ENCODE peak calls at places on chromosomes 11 and 22, in six cellular contexts. Y is neural crest cell; L is heart right ventricle; D is MM.1S; V is CD8-positive, alpha-beta T cell; E is GM10248. J is an unnamed sample.

GRCh38 chr11:94895971-94896370 is 77.4 kb downstream of the CWC15 start:
- DNase-seq in E (no peak), V (no peak), L (no peak), D (no peak), Y (no peak), J (no peak)

GRCh38 chr11:65274734-65275682 is 13.2 kb downstream of the POLA2 start:
- DNase-seq in V (no peak), L (peak; percentile 92), D (peak; percentile 33), E (peak; percentile 55), Y (peak; percentile 48), J (peak; percentile 38)

GRCh38 chr11:7204778-7205177 is 46.9 kb upstream of the SYT9 start:
- DNase-seq in D (no peak), L (no peak), V (no peak), E (no peak), Y (no peak), J (no peak)

GRCh38 chr11:28697920-28698827 is 590.0 kb downstream of the METTL15 start:
- DNase-seq in V (no peak), D (peak; percentile 34), E (peak; percentile 20), L (peak; percentile 49), Y (peak; percentile 70), J (no peak)

GRCh38 chr11:96741068-96741467 is 351.3 kb downstream of the JRKL start:
- DNase-seq in D (no peak), L (no peak), E (no peak), Y (no peak), V (no peak), J (no peak)

GRCh38 chr11:120906752-120907151 is 117.2 kb upstream of the TBCEL start:
- DNase-seq in E (no peak), L (no peak), Y (no peak), D (no peak), V (no peak), J (no peak)

GRCh38 chr11:61552108-61552635 is 28.7 kb downstream of the SYT7 start:
- DNase-seq in Y (no peak), D (no peak), E (no peak), L (peak; percentile 36), V (no peak), J (no peak)

GRCh38 chr11:121464352-121464946 is 11.7 kb upstream of the SORL1-AS1 start:
- DNase-seq in D (no peak), E (no peak), Y (no peak), L (peak; percentile 63), V (peak; percentile 85), J (peak; percentile 58)

GRCh38 chr11:6556139-6556949 is 47.1 kb downstream of the RRP8 start:
- DNase-seq in V (no peak), L (no peak), D (no peak), Y (no peak), E (no peak), J (no peak)

GRCh38 chr11:44877908-44878459 is 72.7 kb downstream of the TP53I11 start:
- DNase-seq in E (no peak), L (no peak), Y (no peak), V (no peak), D (no peak), J (no peak)

GRCh38 chr11:73838443-73839122 is 38.1 kb downstream of the COA4 start:
- DNase-seq in Y (no peak), D (no peak), E (no peak), V (no peak), L (no peak), J (no peak)

GRCh38 chr11:66022401-66023185 is 3.7 kb downstream of the CATSPER1 start:
- DNase-seq in V (peak; percentile 63), D (peak; percentile 68), Y (peak; percentile 96), E (peak; percentile 92), L (peak; percentile 65), J (peak; percentile 91)

GRCh38 chr11:118996926-118997626 is 862 bp upstream of the CENATAC start:
- DNase-seq in Y (no peak), D (peak; percentile 34), V (peak; percentile 45), E (peak; percentile 69), L (no peak), J (peak; percentile 78)

GRCh38 chr11:27571151-27571840 is 64.7 kb upstream of the LIN7C start:
- DNase-seq in L (no peak), V (no peak), Y (no peak), D (no peak), E (no peak), J (no peak)

GRCh38 chr22:44738347-44738715 is 14.0 kb upstream of the ARHGAP8 start:
- DNase-seq in L (no peak), V (no peak), Y (no peak), D (no peak), E (no peak), J (no peak)

GRCh38 chr11:2536440-2536989 is 91.7 kb downstream of the KCNQ1 start:
- DNase-seq in V (no peak), D (no peak), L (no peak), E (no peak), Y (no peak), J (no peak)

GRCh38 chr11:130234315-130234714 is 74.7 kb downstream of the ST14 start:
- DNase-seq in D (no peak), L (no peak), V (no peak), Y (no peak), E (no peak), J (no peak)

GRCh38 chr22:35379146-35379993 is 1.5 kb upstream of the HMOX1 start:
- DNase-seq in L (no peak), V (no peak), E (no peak), Y (no peak), D (no peak), J (no peak)

GRCh38 chr22:41096841-41097240 is 4.4 kb downstream of the EP300 start:
- DNase-seq in D (no peak), L (no peak), E (no peak), Y (no peak), V (no peak), J (no peak)

GRCh38 chr11:61742391-61742790 is 10.0 kb upstream of the MYRF start:
- DNase-seq in Y (no peak), D (no peak), E (no peak), V (no peak), L (no peak), J (no peak)

GRCh38 chr11:93225642-93226041 is 27.9 kb upstream of the SLC36A4 start:
- DNase-seq in L (no peak), E (peak; percentile 17), D (no peak), V (no peak), Y (no peak), J (peak; percentile 19)

GRCh38 chr11:17434108-17434507 is 42.5 kb downstream of the ABCC8 start:
- DNase-seq in L (no peak), Y (no peak), E (no peak), V (no peak), D (no peak), J (no peak)

GRCh38 chr22:22721681-22722309 is 77.4 kb downstream of the GGTLC2 start:
- DNase-seq in D (no peak), L (no peak), V (peak; percentile 64), Y (no peak), E (peak; percentile 38), J (no peak)

GRCh38 chr22:50015451-50016307 is 3.1 kb upstream of the IL17REL start:
- DNase-seq in E (no peak), D (no peak), L (no peak), V (no peak), Y (no peak), J (no peak)

GRCh38 chr22:50192825-50193204 is 7.1 kb downstream of the TRABD start:
- DNase-seq in Y (no peak), E (no peak), L (no peak), V (peak; percentile 81), D (no peak), J (no peak)

GRCh38 chr11:69670158-69670845 is 4.9 kb downstream of the LTO1 start:
- DNase-seq in L (peak; percentile 88), Y (peak; percentile 90), E (peak; percentile 86), D (peak; percentile 40), V (peak; percentile 54), J (peak; percentile 87)

GRCh38 chr11:103947566-103947919 is 88.9 kb upstream of the DDI1 start:
- DNase-seq in L (peak; percentile 6), E (no peak), D (no peak), Y (no peak), V (no peak), J (no peak)

DNA sequence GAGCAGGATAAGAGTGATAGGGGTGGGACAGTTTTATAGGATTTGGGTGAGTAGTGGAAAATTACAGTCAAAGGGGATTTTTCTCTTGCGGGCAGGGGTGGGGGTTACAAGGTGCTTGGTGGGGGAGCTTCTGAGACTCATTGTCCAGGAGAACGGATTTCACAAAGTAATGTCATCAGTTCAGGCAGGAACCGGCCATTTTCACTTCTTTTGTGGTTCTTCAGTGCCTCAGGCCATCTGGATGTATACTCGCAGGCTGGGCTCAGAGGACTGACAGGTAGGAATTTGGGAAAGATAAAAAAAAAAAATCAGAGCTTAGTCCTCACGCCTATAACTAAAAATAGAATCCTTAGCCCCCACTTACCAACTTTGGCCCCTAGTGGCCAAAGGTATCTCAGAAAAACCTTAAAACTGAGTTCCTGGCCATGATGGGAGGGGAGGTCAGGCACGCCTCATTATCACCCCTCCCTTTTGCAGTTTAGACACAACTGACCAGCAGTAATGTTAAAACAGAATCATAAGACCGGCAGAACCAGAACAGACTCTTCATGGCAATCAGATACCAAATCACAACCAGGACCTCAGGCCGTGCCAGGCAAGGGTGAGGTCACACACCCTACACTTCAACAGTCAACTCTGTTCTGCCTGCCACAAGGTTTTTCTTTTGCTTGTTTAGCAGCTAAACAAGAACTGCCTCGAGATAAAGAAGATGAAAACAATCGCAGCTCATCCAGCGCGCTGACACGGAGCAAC is 8.9 kb upstream of the APOBEC3G start:
- DNase-seq in V (no peak), D (peak; percentile 43), Y (no peak), E (no peak), L (no peak), J (no peak)
- TF ChIP-seq CTCF in V (no peak), D (peak; percentile 27), Y (peak; percentile 39), E (no peak), L (no peak), J (peak; percentile 45)

DNA sequence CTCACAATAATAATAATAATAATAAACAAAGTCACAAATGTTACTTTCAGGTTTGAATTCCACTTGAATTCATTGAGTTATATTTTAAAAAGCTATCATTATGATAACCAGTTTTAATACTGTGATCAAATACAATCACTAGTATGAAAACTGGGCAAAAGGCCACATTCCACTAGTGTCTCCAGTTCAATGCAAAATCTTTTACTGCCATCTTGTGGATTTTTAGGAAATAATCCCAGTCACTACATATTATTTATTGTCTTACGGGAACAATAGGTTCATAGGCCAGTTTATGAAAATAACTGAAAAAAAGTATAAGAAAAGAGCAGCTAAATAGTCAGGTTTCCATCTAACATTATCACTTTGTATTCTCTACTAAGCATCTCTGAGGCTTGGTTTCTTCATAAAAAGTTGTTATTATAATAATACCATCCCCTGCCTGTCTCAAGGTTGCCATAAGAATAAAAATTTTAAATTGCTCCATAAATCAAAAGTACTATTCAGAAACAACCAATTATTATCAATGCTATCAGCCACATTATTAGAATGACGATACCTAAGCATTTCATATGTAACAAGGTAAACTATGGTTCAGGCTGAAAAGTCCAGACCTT is 533.9 kb upstream of the CCDC90B start:
- DNase-seq in L (peak; percentile 12), D (peak; percentile 64), Y (no peak), E (peak; percentile 11), V (no peak), J (peak; percentile 12)
- TF ChIP-seq CTCF in L (peak; percentile 23), D (peak; percentile 66), Y (peak; percentile 85), E (peak; percentile 30), V (peak; percentile 33), J (peak; percentile 53)

GRCh38 chr11:85694385-85694980 is 8.5 kb upstream of the CCDC89 start:
- DNase-seq in L (no peak), V (no peak), E (no peak), D (peak; percentile 64), Y (no peak), J (peak; percentile 24)
- TF ChIP-seq CTCF in L (no peak), V (peak; percentile 88), E (peak; percentile 29), D (peak; percentile 65), Y (peak; percentile 66), J (peak; percentile 50)

GRCh38 chr22:17896552-17896951 is 122.3 kb upstream of the BID start:
- DNase-seq in L (no peak), E (no peak), D (no peak), Y (no peak), V (no peak), J (no peak)
- TF ChIP-seq CTCF in L (peak; percentile 19), E (no peak), D (no peak), Y (peak; percentile 48), V (no peak), J (peak; percentile 13)

J was measured in GM13977.